ENCODE peak calls at places on chromosomes 1 and 21, in nine cellular contexts. E is HFF-Myc, U is AG09309, Q is adrenal gland, B is epithelial cell of esophagus, G is AG10803, J is neural progenitor cell, V is breast epithelium, X is cardiac fibroblast. Z is an unnamed sample.

GRCh38 chr21:41068411-41069304 is 99.3 kb upstream of the BACE2 start:
- DNase-seq in V (peak), J (peak), E (peak), U (peak), Q (peak), X (peak), G (peak), B (peak), Z (no peak)

GRCh38 chr1:204714194-204714860 is 28.8 kb upstream of the LRRN2 start:
- DNase-seq in J (no peak), G (no peak), B (no peak), X (no peak), E (no peak), V (no peak), Q (no peak), U (no peak), Z (no peak)

GRCh38 chr1:6348511-6349191 is 44.9 kb downstream of the ACOT7 start:
- DNase-seq in U (no peak), X (peak), B (peak), E (no peak), G (peak), J (peak), Q (no peak), V (peak), Z (no peak)

GRCh38 chr1:40383488-40384412 is 10.2 kb downstream of the SMAP2 start:
- DNase-seq in U (no peak), Q (no peak), J (no peak), G (no peak), E (no peak), X (peak), V (no peak), B (peak), Z (peak)

GRCh38 chr1:179856286-179856685 is 21.3 kb downstream of the TOR1AIP2 start:
- DNase-seq in J (no peak), G (no peak), V (no peak), X (no peak), B (no peak), E (no peak), U (no peak), Q (no peak), Z (no peak)

GRCh38 chr1:165631403-165632151 is 543 bp downstream of the MGST3 start:
- DNase-seq in X (peak), U (peak), G (peak), J (peak), V (peak), B (peak), Q (peak), E (peak), Z (peak)

GRCh38 chr1:201589186-201589585 is 50.3 kb downstream of the NAV1 start:
- DNase-seq in V (no peak), G (no peak), E (no peak), U (no peak), B (no peak), X (no peak), Q (no peak), J (no peak), Z (no peak)

GRCh38 chr1:212073490-212073889 is 37.9 kb downstream of the DTL start:
- DNase-seq in Q (no peak), B (no peak), E (no peak), V (no peak), G (peak), U (no peak), X (no peak), J (no peak), Z (peak)

GRCh38 chr1:49424782-49425181 is 599.0 kb downstream of the AGBL4 start:
- DNase-seq in E (no peak), Q (no peak), U (no peak), V (no peak), X (no peak), J (no peak), B (no peak), G (no peak), Z (no peak)

GRCh38 chr1:217747156-217747769 is 116.1 kb downstream of the SPATA17 start:
- DNase-seq in B (peak), J (peak), Q (no peak), E (peak), V (no peak), G (peak), X (peak), U (peak), Z (peak)

GRCh38 chr1:165117482-165117881 is 239.0 kb downstream of the LMX1A start:
- DNase-seq in X (no peak), E (no peak), J (peak), V (no peak), U (no peak), Q (no peak), G (no peak), B (no peak), Z (no peak)

GRCh38 chr1:225809842-225810578 is at the start of gene EPHX1:
- DNase-seq in Q (peak), V (peak), X (peak), J (peak), E (peak), U (peak), G (peak), B (peak), Z (peak)

GRCh38 chr1:152842556-152842955 is at the start of gene LCE6A:
- DNase-seq in B (peak), V (no peak), J (no peak), E (no peak), Q (no peak), X (no peak), G (no peak), U (no peak), Z (no peak)

GRCh38 chr21:32955307-32955937 is 70.3 kb upstream of the OLIG2 start:
- DNase-seq in J (peak), X (no peak), U (no peak), Q (no peak), V (no peak), G (no peak), B (no peak), E (no peak), Z (no peak)

DNA sequence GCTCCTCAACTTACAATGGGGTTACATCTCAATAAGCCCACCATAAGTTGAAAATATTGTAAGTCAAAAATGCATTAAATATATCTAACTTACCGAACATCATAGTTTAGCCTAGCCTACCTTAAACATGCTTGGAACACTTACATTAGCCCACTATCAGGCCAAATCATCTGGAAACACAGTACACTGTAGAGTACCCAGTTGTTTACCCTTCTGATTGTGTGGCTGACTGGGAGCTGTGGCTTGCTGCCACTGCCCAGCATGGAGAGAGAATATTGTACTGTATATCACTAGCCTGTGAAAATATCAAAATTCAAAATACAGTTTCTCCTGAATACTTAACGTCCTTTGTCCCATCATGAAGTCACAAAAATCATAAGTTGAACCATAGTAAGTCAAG is 40.4 kb upstream of the FRRS1 start:
- DNase-seq in E (no peak), V (no peak), Q (no peak), J (no peak), U (no peak), X (no peak), B (no peak), G (no peak), Z (no peak)
- TF ChIP-seq CTCF in E (no peak), V (no peak), Q (no peak), J (no peak), U (no peak), X (no peak), B (no peak), G (no peak), Z (no peak)

GRCh38 chr1:46300673-46301405 is 2.6 kb downstream of the LRRC41 start:
- DNase-seq in U (no peak), J (no peak), B (peak), Q (no peak), X (peak), V (peak), G (peak), E (no peak), Z (no peak)
- H3K4me3 ChIP-seq in U (peak), J (peak), B (peak), Q (peak), X (peak), V (peak), G (peak), E (peak), Z (peak)

GRCh38 chr21:42075686-42076471 is 4.8 kb downstream of the UMODL1 start:
- DNase-seq in G (no peak), Q (no peak), E (no peak), J (no peak), U (no peak), B (no peak), V (no peak), X (no peak), Z (no peak)
- TF ChIP-seq CTCF in G (no peak), Q (no peak), E (no peak), J (no peak), U (no peak), B (no peak), V (no peak), X (no peak), Z (no peak)

DNA sequence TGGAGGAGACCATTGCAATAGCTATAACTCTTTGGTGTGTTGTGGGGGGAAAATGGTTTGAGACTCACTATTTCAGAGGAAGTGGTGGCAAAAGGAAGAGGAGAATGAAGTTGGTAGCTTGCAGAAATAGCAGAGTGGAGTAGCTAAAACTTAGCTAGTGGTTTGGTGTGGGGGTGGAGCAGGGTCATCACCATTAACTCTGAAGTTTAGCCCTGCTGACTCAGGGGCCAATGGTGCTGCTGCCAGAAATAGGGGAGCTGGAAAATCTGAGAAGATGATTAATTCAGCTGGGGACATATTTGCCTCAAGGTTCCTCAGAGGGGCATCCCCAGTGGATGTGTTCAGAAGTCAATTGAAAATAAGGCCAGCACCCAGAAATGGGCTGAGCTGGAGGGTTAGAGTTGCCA is 65.4 kb downstream of the RUNX1 start:
- DNase-seq in X (peak), U (no peak), J (no peak), G (peak), B (peak), Q (no peak), E (no peak), V (no peak), Z (peak)
- H3K4me3 ChIP-seq in X (no peak), U (no peak), J (no peak), G (no peak), B (no peak), Q (no peak), E (no peak), V (no peak), Z (no peak)

DNA sequence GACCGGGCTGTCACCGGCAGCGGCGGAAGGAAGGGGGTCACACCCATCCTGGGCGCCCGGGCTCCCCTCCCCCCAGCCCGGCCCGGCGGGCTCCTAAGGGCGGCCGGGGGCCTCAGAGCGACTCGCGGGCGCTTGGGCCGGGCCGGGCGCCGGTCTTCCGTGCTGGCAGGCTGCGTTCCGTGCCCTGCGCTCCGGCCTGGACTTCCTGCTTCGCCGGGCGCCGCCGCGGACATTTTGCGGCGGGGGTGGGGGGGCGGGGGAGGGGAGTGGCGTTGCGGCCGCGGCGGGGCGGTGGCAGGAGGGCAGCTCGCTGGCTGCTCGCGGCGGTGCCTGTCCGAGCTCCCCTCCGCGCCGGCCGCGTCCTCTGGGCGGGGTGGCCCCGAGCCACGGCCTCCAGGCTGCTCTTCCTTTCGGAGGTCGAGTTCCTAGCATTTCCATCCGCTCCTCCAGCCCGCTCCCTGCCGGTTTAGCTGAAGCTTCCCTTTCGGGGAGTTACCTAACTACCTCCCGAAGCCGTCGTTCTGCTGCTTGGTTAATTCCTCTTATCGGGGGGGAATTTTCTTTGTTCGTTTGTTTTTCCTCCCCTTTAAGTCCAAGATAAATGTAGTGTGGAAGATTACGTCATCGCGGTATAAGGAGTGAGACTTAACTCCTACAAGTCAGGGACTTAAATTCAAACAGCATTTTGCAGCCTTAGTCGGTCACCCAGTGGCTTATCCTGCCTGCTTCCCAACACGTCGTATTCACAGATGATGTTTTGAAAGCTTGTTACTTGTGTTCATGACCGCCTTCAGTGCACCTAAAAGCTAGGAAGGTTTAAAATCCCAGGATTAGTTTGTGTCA is 730 bp downstream of the CDC42 start:
- DNase-seq in G (peak), X (peak), E (no peak), V (peak), J (peak), U (no peak), B (peak), Q (peak), Z (peak)
- TF ChIP-seq CTCF in G (peak), X (no peak), E (no peak), V (no peak), J (no peak), U (no peak), B (no peak), Q (no peak), Z (no peak)

GRCh38 chr21:42237577-42237976 is 18.6 kb downstream of the ABCG1 start:
- DNase-seq in J (no peak), V (no peak), B (no peak), G (no peak), Q (no peak), X (no peak), U (no peak), E (no peak), Z (no peak)
- H3K4me3 ChIP-seq in J (no peak), V (no peak), B (no peak), G (no peak), Q (no peak), X (no peak), U (no peak), E (no peak), Z (no peak)

GRCh38 chr1:111517464-111518225 is 14.2 kb upstream of the ADORA3 start:
- DNase-seq in V (no peak), B (no peak), G (no peak), X (no peak), E (no peak), J (no peak), U (no peak), Q (no peak), Z (no peak)

GRCh38 chr1:111512132-111512874 is 8.9 kb upstream of the ADORA3 start:
- DNase-seq in U (no peak), Q (no peak), E (no peak), V (no peak), G (no peak), J (no peak), X (no peak), B (no peak), Z (no peak)

GRCh38 chr1:111515291-111516007 is 12.0 kb upstream of the ADORA3 start:
- DNase-seq in Q (peak), E (no peak), J (no peak), G (peak), V (no peak), U (no peak), B (peak), X (peak), Z (peak)

GRCh38 chr1:111513410-111514020 is 10.1 kb upstream of the ADORA3 start:
- DNase-seq in J (no peak), U (no peak), G (no peak), Q (no peak), V (no peak), E (no peak), X (no peak), B (no peak), Z (peak)

DNA sequence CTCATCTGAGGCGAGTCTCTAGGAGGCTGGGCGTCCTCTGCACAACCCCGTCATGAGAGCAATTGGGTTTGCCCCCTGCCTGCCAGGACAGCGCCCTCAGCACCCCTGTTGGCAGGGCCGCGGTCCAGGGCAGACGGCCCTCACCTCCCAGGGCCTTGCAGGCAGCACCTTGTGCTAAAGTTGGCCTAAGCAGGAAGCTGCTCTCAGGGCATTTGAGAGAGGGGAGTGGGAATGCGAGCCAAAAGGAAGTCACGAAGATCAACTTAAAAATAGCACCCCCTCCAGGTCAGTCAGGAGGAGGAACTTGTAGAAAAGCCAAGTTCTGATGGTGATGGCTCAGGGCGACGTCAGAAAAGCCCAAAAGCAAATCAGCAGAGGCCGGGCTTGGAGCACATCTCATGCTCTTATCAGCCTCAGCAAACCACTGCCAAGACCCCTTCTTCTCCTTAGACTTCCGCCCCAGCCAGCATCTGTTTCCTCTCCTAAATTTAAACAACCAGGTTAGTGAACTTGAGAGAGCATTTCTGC is 12.6 kb upstream of the ADORA3 start:
- DNase-seq in G (peak), U (no peak), J (peak), V (no peak), B (peak), E (peak), Q (peak), X (peak), Z (peak)
- TF ChIP-seq CTCF in G (peak), U (peak), J (peak), V (no peak), B (no peak), E (peak), Q (peak), X (peak), Z (peak)

Z was measured in foreskin fibroblast.